ENCODE peak calls at places on chromosomes 6 and 20, in four cellular contexts. J is spleen; E is CD8-positive, alpha-beta T cell; F is foreskin fibroblast. M is an unnamed sample.

GRCh38 chr6:71248306-71248705 is 40.3 kb upstream of the OGFRL1 start:
- DNase-seq in E (no peak), J (no peak), F (peak), M (no peak)

GRCh38 chr20:38304845-38305447 is 990 bp downstream of the BPI start:
- DNase-seq in F (peak), E (no peak), J (peak), M (peak)

GRCh38 chr6:139744891-139745290 is 370.4 kb upstream of the CITED2 start:
- DNase-seq in E (no peak), F (no peak), J (no peak), M (no peak)

GRCh38 chr6:40845588-40845987 is 193.4 kb downstream of the UNC5CL start:
- DNase-seq in F (peak), J (no peak), E (no peak), M (no peak)

GRCh38 chr6:72376736-72377135 is 245.1 kb upstream of the KCNQ5 start:
- DNase-seq in J (no peak), F (no peak), E (no peak), M (no peak)

GRCh38 chr20:63774348-63774735 is 34.8 kb downstream of the SLC2A4RG start:
- DNase-seq in E (no peak), J (peak), F (peak), M (no peak)

GRCh38 chr20:42697962-42698361 is 491.7 kb downstream of the PTPRT start:
- DNase-seq in E (no peak), F (no peak), J (no peak), M (no peak)

GRCh38 chr20:17168026-17168612 is 58.7 kb upstream of the PCSK2 start:
- DNase-seq in E (no peak), F (no peak), J (no peak), M (no peak)

GRCh38 chr6:56962451-56962850 is 7.5 kb downstream of the BEND6 start:
- DNase-seq in E (no peak), F (peak), J (no peak), M (no peak)

GRCh38 chr6:32614366-32615081 is 22.7 kb upstream of the HLA-DQA1 start:
- DNase-seq in F (no peak), J (no peak), E (no peak), M (no peak)

GRCh38 chr6:148890091-148890490 is 143.3 kb downstream of the UST start:
- DNase-seq in F (no peak), E (no peak), J (no peak), M (peak)

GRCh38 chr6:138692058-138692977 is 81.3 kb upstream of the CCDC28A start:
- DNase-seq in J (peak), F (peak), E (peak), M (peak)

GRCh38 chr6:42704251-42704936 is 18.0 kb downstream of the PRPH2 start:
- DNase-seq in F (no peak), E (no peak), J (no peak), M (peak)

GRCh38 chr6:111642463-111643158 is 36.9 kb upstream of the TRAF3IP2 start:
- DNase-seq in J (no peak), F (peak), E (no peak), M (no peak)

GRCh38 chr6:144223686-144224085 is 61.4 kb upstream of the UTRN start:
- DNase-seq in J (no peak), E (no peak), F (no peak), M (no peak)

GRCh38 chr6:119630561-119631192 is 281.1 kb upstream of the MAN1A1 start:
- DNase-seq in F (no peak), E (no peak), J (no peak), M (no peak)

GRCh38 chr20:51826372-51826771 is 24.1 kb upstream of the SALL4 start:
- DNase-seq in J (no peak), E (no peak), F (no peak), M (no peak)

DNA sequence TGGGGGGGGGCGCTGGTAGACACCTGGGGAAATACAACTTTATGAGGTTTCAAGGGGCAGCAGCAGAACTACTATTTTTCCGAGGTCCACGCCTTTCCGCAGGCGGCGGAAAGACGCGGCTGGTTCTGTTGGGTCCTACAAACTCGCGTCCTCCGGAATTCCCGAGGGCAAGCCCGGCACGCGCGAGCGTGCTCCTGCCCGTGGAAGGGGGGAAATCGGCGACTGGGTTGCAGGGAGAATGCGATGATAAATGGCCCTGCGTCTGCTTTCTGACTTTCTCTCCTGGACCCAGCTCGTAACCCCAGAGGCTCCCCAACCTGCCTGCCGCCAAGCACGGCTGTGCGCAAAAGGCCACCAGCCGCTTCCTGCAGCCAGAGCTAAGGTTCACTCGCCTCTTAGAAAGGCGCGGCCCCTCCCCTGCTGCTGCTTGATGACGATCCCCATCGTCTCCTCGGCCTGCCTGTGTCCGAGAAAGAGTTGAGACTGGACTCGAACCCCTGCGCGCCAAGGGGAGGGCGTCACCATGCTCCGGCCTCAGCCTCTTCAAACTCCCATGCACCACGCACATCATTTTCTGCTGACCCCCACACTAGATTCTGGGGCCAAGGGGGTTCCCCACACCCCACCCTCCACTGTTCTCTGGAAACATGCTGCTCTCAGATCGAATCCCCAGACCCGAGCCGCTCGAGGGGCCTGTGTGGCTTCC is 6.7 kb downstream of the FOXA2 start:
- DNase-seq in E (no peak), J (no peak), F (no peak), M (no peak)
- H3K4me3 ChIP-seq in E (no peak), J (no peak), F (no peak), M (no peak)

GRCh38 chr6:10425973-10426780 is 11.3 kb upstream of the TFAP2A start:
- DNase-seq in E (no peak), J (no peak), F (peak), M (peak)

GRCh38 chr6:10433322-10433721 is 18.4 kb upstream of the TFAP2A start:
- DNase-seq in F (no peak), J (no peak), E (no peak), M (no peak)

GRCh38 chr6:10426781-10427279 is 12.0 kb upstream of the TFAP2A start:
- DNase-seq in E (no peak), J (no peak), F (no peak), M (no peak)

GRCh38 chr6:10431423-10432164 is 16.7 kb upstream of the TFAP2A start:
- DNase-seq in J (no peak), E (no peak), F (peak), M (no peak)

GRCh38 chr6:10429638-10430427 is 15.0 kb upstream of the TFAP2A start:
- DNase-seq in J (no peak), E (no peak), F (peak), M (no peak)
- H3K4me3 ChIP-seq in J (no peak), E (no peak), F (peak), M (no peak)

GRCh38 chr20:41437836-41438235 is 71.2 kb upstream of the EMILIN3 start:
- DNase-seq in J (no peak), F (peak), E (no peak), M (no peak)
- H3K4me3 ChIP-seq in J (no peak), F (no peak), E (no peak), M (no peak)

DNA sequence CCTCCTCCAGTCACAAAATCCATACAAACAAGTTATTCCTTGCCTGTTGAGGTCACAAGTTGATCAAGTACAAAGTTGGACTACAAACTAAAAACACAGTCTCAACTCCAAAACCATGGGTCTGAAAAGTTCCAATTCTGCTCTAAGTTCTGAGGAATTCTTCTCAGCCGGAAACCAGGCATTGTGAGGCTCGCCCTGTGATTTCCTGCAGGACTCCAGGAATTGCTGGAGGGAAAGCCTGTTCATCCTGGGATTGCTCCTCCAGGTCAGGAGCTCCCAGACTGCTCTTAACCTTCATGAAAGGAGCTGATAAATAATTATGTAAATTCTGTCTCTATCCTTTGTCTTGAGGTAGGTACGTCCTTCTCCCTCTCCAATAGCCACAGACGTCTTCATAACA is 8.5 kb downstream of the TRAM2 start:
- DNase-seq in E (no peak), J (no peak), F (no peak), M (no peak)
- H3K4me3 ChIP-seq in E (no peak), J (no peak), F (no peak), M (no peak)